ENCODE peak calls at places on chromosomes 4 and X, in six cellular contexts. One of them, this sample, is unnamed.
A peak's percentile ranks its signal among the peaks of the same experiment; 100 is the strongest.

GRCh38 chrX:17535229-17535628 is 160.2 kb downstream of the NHS start:
- DNase-seq in A673: peak; percentile 57
- DNase-seq in fibroblast of lung: peak; percentile 33
- DNase-seq in WTC11: peak; percentile 63
- DNase-seq in fibroblast of mammary gland: peak; percentile 54
- DNase-seq in H9: peak; percentile 56
- DNase-seq in this sample: peak; percentile 25

GRCh38 chrX:107700317-107700774 is 72.0 kb downstream of the PRPS1 start:
- DNase-seq in fibroblast of lung: peak; percentile 71
- DNase-seq in fibroblast of mammary gland: peak; percentile 83
- DNase-seq in A673: peak; percentile 12
- DNase-seq in H9: no peak
- DNase-seq in WTC11: no peak
- DNase-seq in this sample: no peak

GRCh38 chr4:169152899-169153298 is 117.9 kb downstream of the SH3RF1 start:
- DNase-seq in fibroblast of mammary gland: no peak
- DNase-seq in WTC11: peak; percentile 30
- DNase-seq in A673: no peak
- DNase-seq in fibroblast of lung: no peak
- DNase-seq in H9: no peak
- DNase-seq in this sample: no peak

GRCh38 chr4:157804986-157805385 is 367.8 kb downstream of the GASK1B start:
- DNase-seq in WTC11: no peak
- DNase-seq in H9: no peak
- DNase-seq in fibroblast of lung: peak; percentile 1
- DNase-seq in A673: peak; percentile 9
- DNase-seq in fibroblast of mammary gland: peak; percentile 13
- DNase-seq in this sample: no peak

GRCh38 chr4:151356510-151356909 is 31.1 kb upstream of the SH3D19 start:
- DNase-seq in fibroblast of lung: no peak
- DNase-seq in H9: no peak
- DNase-seq in A673: peak; percentile 9
- DNase-seq in WTC11: no peak
- DNase-seq in fibroblast of mammary gland: peak; percentile 61
- DNase-seq in this sample: no peak

GRCh38 chr4:97867557-97868091 is 275.7 kb downstream of the STPG2 start:
- DNase-seq in A673: no peak
- DNase-seq in fibroblast of mammary gland: no peak
- DNase-seq in H9: no peak
- DNase-seq in fibroblast of lung: no peak
- DNase-seq in WTC11: no peak
- DNase-seq in this sample: no peak

GRCh38 chrX:68874076-68874475 is 45.3 kb downstream of the EFNB1 start:
- DNase-seq in A673: no peak
- DNase-seq in WTC11: no peak
- DNase-seq in fibroblast of lung: no peak
- DNase-seq in H9: no peak
- DNase-seq in fibroblast of mammary gland: no peak
- DNase-seq in this sample: no peak

GRCh38 chr4:3662516-3662915 is 103.7 kb upstream of the ADRA2C start:
- DNase-seq in fibroblast of lung: no peak
- DNase-seq in fibroblast of mammary gland: no peak
- DNase-seq in WTC11: no peak
- DNase-seq in H9: no peak
- DNase-seq in A673: no peak
- DNase-seq in this sample: no peak

GRCh38 chrX:16712116-16712824 is at the start of gene CTPS2:
- DNase-seq in WTC11: peak; percentile 46
- DNase-seq in A673: peak; percentile 78
- DNase-seq in fibroblast of lung: peak; percentile 61
- DNase-seq in H9: peak; percentile 73
- DNase-seq in fibroblast of mammary gland: peak; percentile 59
- DNase-seq in this sample: peak; percentile 41

GRCh38 chrX:123173833-123174232 is 10.2 kb upstream of the GRIA3 start:
- DNase-seq in fibroblast of lung: peak; percentile 0
- DNase-seq in H9: no peak
- DNase-seq in fibroblast of mammary gland: peak; percentile 46
- DNase-seq in WTC11: no peak
- DNase-seq in A673: peak; percentile 6
- DNase-seq in this sample: no peak

GRCh38 chr4:99414401-99414800 is 20.7 kb downstream of the ADH7 start:
- DNase-seq in fibroblast of lung: peak; percentile 53
- DNase-seq in H9: no peak
- DNase-seq in WTC11: no peak
- DNase-seq in A673: no peak
- DNase-seq in fibroblast of mammary gland: peak; percentile 46
- DNase-seq in this sample: no peak

GRCh38 chr4:79255793-79256192 is 70.1 kb downstream of the NAA11 start:
- DNase-seq in A673: no peak
- DNase-seq in WTC11: peak; percentile 59
- DNase-seq in fibroblast of lung: no peak
- DNase-seq in H9: peak; percentile 67
- DNase-seq in fibroblast of mammary gland: no peak
- DNase-seq in this sample: no peak

GRCh38 chrX:143437439-143437838 is 79.8 kb downstream of the SPANXN3 start:
- DNase-seq in A673: peak; percentile 21
- DNase-seq in WTC11: no peak
- DNase-seq in H9: no peak
- DNase-seq in fibroblast of lung: no peak
- DNase-seq in fibroblast of mammary gland: peak; percentile 3
- DNase-seq in this sample: peak; percentile 2

GRCh38 chrX:119880552-119881437 is 9.2 kb downstream of the NDUFA1 start:
- DNase-seq in fibroblast of lung: peak; percentile 61
- DNase-seq in WTC11: no peak
- DNase-seq in A673: peak; percentile 66
- DNase-seq in fibroblast of mammary gland: peak; percentile 67
- DNase-seq in H9: peak; percentile 46
- DNase-seq in this sample: peak; percentile 18

GRCh38 chrX:119853449-119853848 is 686 bp upstream of the UPF3B start:
- DNase-seq in H9: no peak
- DNase-seq in WTC11: no peak
- DNase-seq in fibroblast of lung: no peak
- DNase-seq in A673: no peak
- DNase-seq in fibroblast of mammary gland: no peak
- DNase-seq in this sample: no peak

GRCh38 chr4:118254368-118254767 is 98.4 kb downstream of the PRSS12 start:
- DNase-seq in A673: no peak
- DNase-seq in WTC11: no peak
- DNase-seq in fibroblast of mammary gland: no peak
- DNase-seq in fibroblast of lung: no peak
- DNase-seq in H9: no peak
- DNase-seq in this sample: no peak

GRCh38 chrX:70032797-70033196 is 16.9 kb downstream of the AWAT2 start:
- DNase-seq in A673: no peak
- DNase-seq in fibroblast of mammary gland: no peak
- DNase-seq in WTC11: no peak
- DNase-seq in fibroblast of lung: no peak
- DNase-seq in H9: no peak
- DNase-seq in this sample: no peak

GRCh38 chrX:27619459-27619858 is 29.3 kb downstream of the DCAF8L2 start:
- DNase-seq in fibroblast of lung: no peak
- DNase-seq in A673: no peak
- DNase-seq in fibroblast of mammary gland: no peak
- DNase-seq in WTC11: no peak
- DNase-seq in H9: no peak
- DNase-seq in this sample: no peak

GRCh38 chr4:86482851-86483490 is 111.1 kb upstream of the PTPN13 start:
- DNase-seq in fibroblast of lung: peak; percentile 11
- DNase-seq in A673: peak; percentile 91
- DNase-seq in H9: peak; percentile 89
- DNase-seq in WTC11: peak; percentile 72
- DNase-seq in fibroblast of mammary gland: no peak
- DNase-seq in this sample: peak; percentile 52

GRCh38 chr4:122898370-122899150 is 23.8 kb downstream of the NUDT6 start:
- DNase-seq in fibroblast of lung: peak; percentile 85
- DNase-seq in H9: no peak
- DNase-seq in fibroblast of mammary gland: peak; percentile 91
- DNase-seq in WTC11: no peak
- DNase-seq in A673: peak; percentile 83
- DNase-seq in this sample: no peak

DNA sequence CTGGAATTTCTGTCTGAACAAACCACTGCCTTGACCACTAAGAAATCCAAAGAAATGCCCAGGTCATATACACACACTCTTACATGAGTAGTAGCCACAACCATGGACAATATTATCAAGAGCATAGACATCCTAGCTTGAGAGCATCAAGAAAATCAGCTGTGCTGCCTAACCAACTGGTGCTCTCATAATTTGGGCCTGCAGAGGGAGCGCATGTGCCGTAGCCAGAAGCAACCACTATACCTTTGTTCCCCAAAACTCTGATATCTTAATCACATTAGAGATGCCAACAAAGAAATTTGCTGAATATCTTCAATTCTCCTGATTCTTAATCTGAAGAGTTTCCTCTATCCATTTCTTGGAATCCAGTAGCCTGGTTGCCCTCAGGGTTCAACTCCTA is 163.6 kb downstream of the ZNF674 start:
- DNase-seq in fibroblast of mammary gland: peak; percentile 29
- DNase-seq in WTC11: peak; percentile 30
- DNase-seq in H9: peak; percentile 40
- DNase-seq in A673: peak; percentile 75
- DNase-seq in fibroblast of lung: no peak
- DNase-seq in this sample: peak; percentile 38
- TF ChIP-seq CTCF in fibroblast of mammary gland: peak; percentile 62
- TF ChIP-seq CTCF in WTC11: peak; percentile 26
- TF ChIP-seq CTCF in H9: peak; percentile 66
- TF ChIP-seq CTCF in A673: peak; percentile 83
- TF ChIP-seq CTCF in fibroblast of lung: peak; percentile 52
- TF ChIP-seq CTCF in this sample: no peak

GRCh38 chr4:8689741-8690140 is 97.2 kb downstream of the CPZ start:
- DNase-seq in A673: no peak
- DNase-seq in WTC11: peak; percentile 5
- DNase-seq in fibroblast of lung: no peak
- DNase-seq in fibroblast of mammary gland: no peak
- DNase-seq in H9: no peak
- DNase-seq in this sample: no peak

GRCh38 chr4:8688908-8689445 is 96.4 kb downstream of the CPZ start:
- DNase-seq in H9: no peak
- DNase-seq in A673: no peak
- DNase-seq in WTC11: peak; percentile 10
- DNase-seq in fibroblast of lung: no peak
- DNase-seq in fibroblast of mammary gland: no peak
- DNase-seq in this sample: no peak

GRCh38 chr4:8687083-8687482 is 94.5 kb downstream of the CPZ start:
- DNase-seq in WTC11: peak; percentile 0
- DNase-seq in fibroblast of lung: no peak
- DNase-seq in H9: no peak
- DNase-seq in A673: no peak
- DNase-seq in fibroblast of mammary gland: no peak
- DNase-seq in this sample: no peak

GRCh38 chr4:8690216-8690786 is 97.7 kb downstream of the CPZ start:
- DNase-seq in WTC11: peak; percentile 10
- DNase-seq in H9: no peak
- DNase-seq in fibroblast of lung: no peak
- DNase-seq in A673: no peak
- DNase-seq in fibroblast of mammary gland: no peak
- DNase-seq in this sample: no peak

GRCh38 chr4:8688041-8688907 is 95.7 kb downstream of the CPZ start:
- DNase-seq in H9: peak; percentile 79
- DNase-seq in WTC11: peak; percentile 89
- DNase-seq in fibroblast of lung: no peak
- DNase-seq in A673: peak; percentile 69
- DNase-seq in fibroblast of mammary gland: peak; percentile 8
- DNase-seq in this sample: peak; percentile 88
- TF ChIP-seq CTCF in H9: peak; percentile 99
- TF ChIP-seq CTCF in WTC11: peak; percentile 86
- TF ChIP-seq CTCF in fibroblast of lung: peak; percentile 45
- TF ChIP-seq CTCF in A673: peak; percentile 89
- TF ChIP-seq CTCF in fibroblast of mammary gland: peak; percentile 56
- TF ChIP-seq CTCF in this sample: peak; percentile 81

GRCh38 chr4:8320386-8320750 is 50.8 kb downstream of the HTRA3 start:
- DNase-seq in fibroblast of mammary gland: no peak
- DNase-seq in WTC11: peak; percentile 56
- DNase-seq in A673: no peak
- DNase-seq in H9: peak; percentile 60
- DNase-seq in fibroblast of lung: no peak
- DNase-seq in this sample: no peak
- TF ChIP-seq CTCF in fibroblast of mammary gland: peak; percentile 9
- TF ChIP-seq CTCF in WTC11: peak; percentile 30
- TF ChIP-seq CTCF in A673: peak; percentile 35
- TF ChIP-seq CTCF in H9: peak; percentile 70
- TF ChIP-seq CTCF in fibroblast of lung: peak; percentile 17
- TF ChIP-seq CTCF in this sample: no peak

GRCh38 chr4:53686521-53686920 is 95.2 kb upstream of the LNX1 start:
- DNase-seq in H9: no peak
- DNase-seq in WTC11: no peak
- DNase-seq in fibroblast of lung: no peak
- DNase-seq in fibroblast of mammary gland: no peak
- DNase-seq in A673: no peak
- DNase-seq in this sample: no peak
- TF ChIP-seq CTCF in H9: no peak
- TF ChIP-seq CTCF in WTC11: no peak
- TF ChIP-seq CTCF in fibroblast of lung: no peak
- TF ChIP-seq CTCF in fibroblast of mammary gland: no peak
- TF ChIP-seq CTCF in A673: no peak
- TF ChIP-seq CTCF in this sample: no peak